ENCODE peak calls at places on chromosomes 6 and 20, in ten cellular contexts. One of them, this sample, is unnamed.

GRCh38 chr6:7445076-7445475 is 55.5 kb downstream of the RIOK1 start:
- DNase-seq in progenitor cell of endocrine pancreas: no peak
- DNase-seq in Calu3: no peak
- DNase-seq in AG04449: no peak
- DNase-seq in tibial nerve: no peak
- DNase-seq in GM12865: no peak
- DNase-seq in neural crest cell: no peak
- DNase-seq in lower leg skin: no peak
- DNase-seq in endodermal cell: no peak
- DNase-seq in astrocyte of the spinal cord: peak; percentile 28
- DNase-seq in this sample: peak; percentile 10

GRCh38 chr6:92892626-92893025 is 526.7 kb downstream of the EPHA7 start:
- DNase-seq in astrocyte of the spinal cord: no peak
- DNase-seq in neural crest cell: no peak
- DNase-seq in lower leg skin: no peak
- DNase-seq in Calu3: no peak
- DNase-seq in endodermal cell: no peak
- DNase-seq in tibial nerve: no peak
- DNase-seq in progenitor cell of endocrine pancreas: no peak
- DNase-seq in GM12865: no peak
- DNase-seq in AG04449: no peak
- DNase-seq in this sample: no peak

GRCh38 chr20:58698741-58699141 is 6.1 kb downstream of the NPEPL1 start:
- DNase-seq in neural crest cell: no peak
- DNase-seq in GM12865: no peak
- DNase-seq in Calu3: no peak
- DNase-seq in progenitor cell of endocrine pancreas: no peak
- DNase-seq in astrocyte of the spinal cord: no peak
- DNase-seq in endodermal cell: peak; percentile 23
- DNase-seq in AG04449: no peak
- DNase-seq in lower leg skin: peak; percentile 82
- DNase-seq in tibial nerve: no peak
- DNase-seq in this sample: no peak

GRCh38 chr6:22413681-22414305 is 117.0 kb upstream of the PRL start:
- DNase-seq in progenitor cell of endocrine pancreas: no peak
- DNase-seq in astrocyte of the spinal cord: peak; percentile 22
- DNase-seq in AG04449: peak; percentile 9
- DNase-seq in GM12865: no peak
- DNase-seq in endodermal cell: no peak
- DNase-seq in lower leg skin: no peak
- DNase-seq in tibial nerve: no peak
- DNase-seq in neural crest cell: no peak
- DNase-seq in Calu3: no peak
- DNase-seq in this sample: peak; percentile 43

GRCh38 chr6:167995302-167995701 is 2.2 kb upstream of the KIF25 start:
- DNase-seq in AG04449: no peak
- DNase-seq in endodermal cell: no peak
- DNase-seq in neural crest cell: no peak
- DNase-seq in astrocyte of the spinal cord: no peak
- DNase-seq in GM12865: no peak
- DNase-seq in Calu3: no peak
- DNase-seq in progenitor cell of endocrine pancreas: no peak
- DNase-seq in lower leg skin: peak; percentile 66
- DNase-seq in tibial nerve: no peak
- DNase-seq in this sample: no peak

GRCh38 chr20:1332749-1333300 is 3.9 kb upstream of the SDCBP2 start:
- DNase-seq in lower leg skin: peak; percentile 61
- DNase-seq in tibial nerve: no peak
- DNase-seq in endodermal cell: peak; percentile 13
- DNase-seq in GM12865: no peak
- DNase-seq in AG04449: no peak
- DNase-seq in astrocyte of the spinal cord: no peak
- DNase-seq in Calu3: no peak
- DNase-seq in progenitor cell of endocrine pancreas: no peak
- DNase-seq in neural crest cell: no peak
- DNase-seq in this sample: no peak

GRCh38 chr6:150514806-150515362 is 84.8 kb upstream of the PLEKHG1 start:
- DNase-seq in progenitor cell of endocrine pancreas: no peak
- DNase-seq in Calu3: peak; percentile 3
- DNase-seq in neural crest cell: no peak
- DNase-seq in astrocyte of the spinal cord: no peak
- DNase-seq in lower leg skin: no peak
- DNase-seq in endodermal cell: no peak
- DNase-seq in GM12865: no peak
- DNase-seq in AG04449: no peak
- DNase-seq in tibial nerve: no peak
- DNase-seq in this sample: no peak

GRCh38 chr6:134372603-134373281 is 54.8 kb upstream of the SGK1 start:
- DNase-seq in tibial nerve: peak; percentile 71
- DNase-seq in GM12865: no peak
- DNase-seq in neural crest cell: no peak
- DNase-seq in AG04449: no peak
- DNase-seq in Calu3: no peak
- DNase-seq in endodermal cell: no peak
- DNase-seq in progenitor cell of endocrine pancreas: no peak
- DNase-seq in lower leg skin: no peak
- DNase-seq in astrocyte of the spinal cord: peak; percentile 64
- DNase-seq in this sample: peak; percentile 93

GRCh38 chr6:40950986-40951730 is 87.9 kb downstream of the UNC5CL start:
- DNase-seq in GM12865: no peak
- DNase-seq in astrocyte of the spinal cord: peak; percentile 61
- DNase-seq in endodermal cell: peak; percentile 79
- DNase-seq in Calu3: no peak
- DNase-seq in neural crest cell: no peak
- DNase-seq in lower leg skin: no peak
- DNase-seq in AG04449: no peak
- DNase-seq in progenitor cell of endocrine pancreas: no peak
- DNase-seq in tibial nerve: no peak
- DNase-seq in this sample: peak; percentile 27

GRCh38 chr6:40954446-40955180 is 84.4 kb downstream of the UNC5CL start:
- DNase-seq in progenitor cell of endocrine pancreas: no peak
- DNase-seq in GM12865: no peak
- DNase-seq in Calu3: no peak
- DNase-seq in astrocyte of the spinal cord: no peak
- DNase-seq in AG04449: no peak
- DNase-seq in endodermal cell: no peak
- DNase-seq in lower leg skin: no peak
- DNase-seq in tibial nerve: no peak
- DNase-seq in neural crest cell: no peak
- DNase-seq in this sample: no peak

GRCh38 chr6:40956871-40957270 is 82.2 kb downstream of the UNC5CL start:
- DNase-seq in endodermal cell: no peak
- DNase-seq in progenitor cell of endocrine pancreas: no peak
- DNase-seq in Calu3: no peak
- DNase-seq in GM12865: no peak
- DNase-seq in tibial nerve: no peak
- DNase-seq in lower leg skin: no peak
- DNase-seq in neural crest cell: no peak
- DNase-seq in AG04449: no peak
- DNase-seq in astrocyte of the spinal cord: no peak
- DNase-seq in this sample: peak; percentile 9

GRCh38 chr6:40955181-40955550 is 83.9 kb downstream of the UNC5CL start:
- DNase-seq in tibial nerve: no peak
- DNase-seq in progenitor cell of endocrine pancreas: no peak
- DNase-seq in Calu3: no peak
- DNase-seq in lower leg skin: no peak
- DNase-seq in neural crest cell: no peak
- DNase-seq in astrocyte of the spinal cord: no peak
- DNase-seq in endodermal cell: no peak
- DNase-seq in AG04449: no peak
- DNase-seq in GM12865: no peak
- DNase-seq in this sample: no peak

GRCh38 chr6:40953486-40953885 is 85.5 kb downstream of the UNC5CL start:
- DNase-seq in AG04449: no peak
- DNase-seq in neural crest cell: no peak
- DNase-seq in tibial nerve: no peak
- DNase-seq in Calu3: no peak
- DNase-seq in lower leg skin: no peak
- DNase-seq in GM12865: no peak
- DNase-seq in progenitor cell of endocrine pancreas: no peak
- DNase-seq in astrocyte of the spinal cord: no peak
- DNase-seq in endodermal cell: no peak
- DNase-seq in this sample: peak; percentile 25
- TF ChIP-seq CTCF in AG04449: no peak
- TF ChIP-seq CTCF in neural crest cell: no peak
- TF ChIP-seq CTCF in tibial nerve: no peak
- TF ChIP-seq CTCF in Calu3: no peak
- TF ChIP-seq CTCF in lower leg skin: no peak
- TF ChIP-seq CTCF in GM12865: no peak
- TF ChIP-seq CTCF in progenitor cell of endocrine pancreas: no peak
- TF ChIP-seq CTCF in astrocyte of the spinal cord: no peak
- TF ChIP-seq CTCF in endodermal cell: no peak
- TF ChIP-seq CTCF in this sample: no peak

DNA sequence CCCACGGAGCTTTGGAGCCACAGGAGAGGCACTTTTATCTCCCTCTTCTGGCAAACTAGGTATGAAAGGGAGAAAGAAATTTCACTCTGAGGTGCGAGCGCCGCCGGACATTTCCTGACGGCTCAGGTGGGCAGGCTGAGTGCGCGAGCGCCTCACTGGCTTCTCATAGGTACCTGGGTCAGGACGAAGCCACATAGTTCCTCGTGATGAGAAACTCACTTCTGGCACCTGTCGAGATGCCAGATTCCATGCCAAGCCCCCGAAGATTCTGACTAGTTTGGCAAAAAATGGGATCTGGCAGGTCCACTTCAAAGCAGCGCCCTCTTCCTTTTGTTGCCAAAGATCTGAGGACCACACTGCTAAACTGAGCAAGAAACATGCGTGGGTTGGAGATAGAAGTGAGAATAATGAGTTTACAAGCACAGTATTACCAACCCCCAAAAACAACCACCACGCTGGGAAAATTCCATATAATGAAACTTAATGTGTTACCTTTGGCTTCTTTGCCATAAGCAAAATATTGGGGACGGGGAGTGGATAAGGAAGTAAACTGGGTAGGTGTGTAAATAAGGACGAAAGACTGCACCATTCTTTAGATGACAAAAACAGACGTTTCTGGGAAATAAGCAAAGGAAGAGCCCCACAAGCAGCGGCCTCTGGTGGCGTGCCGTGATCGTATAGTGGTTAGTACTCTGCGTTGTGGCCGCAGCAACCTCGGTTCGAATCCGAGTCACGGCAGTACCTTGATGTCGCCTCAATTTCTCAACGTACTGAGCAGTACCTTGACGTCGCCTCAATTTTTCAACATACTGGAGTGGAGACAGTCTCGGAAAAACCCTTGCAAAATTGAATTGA is 89.8 kb upstream of the PRSS16 start:
- DNase-seq in endodermal cell: peak; percentile 86
- DNase-seq in AG04449: peak; percentile 40
- DNase-seq in neural crest cell: no peak
- DNase-seq in tibial nerve: peak; percentile 73
- DNase-seq in GM12865: peak; percentile 88
- DNase-seq in lower leg skin: peak; percentile 93
- DNase-seq in progenitor cell of endocrine pancreas: no peak
- DNase-seq in Calu3: peak; percentile 79
- DNase-seq in astrocyte of the spinal cord: peak; percentile 50
- DNase-seq in this sample: peak; percentile 73
- TF ChIP-seq CTCF in endodermal cell: peak; percentile 71
- TF ChIP-seq CTCF in AG04449: peak; percentile 50
- TF ChIP-seq CTCF in neural crest cell: peak; percentile 66
- TF ChIP-seq CTCF in tibial nerve: peak; percentile 57
- TF ChIP-seq CTCF in GM12865: peak; percentile 53
- TF ChIP-seq CTCF in lower leg skin: no peak
- TF ChIP-seq CTCF in progenitor cell of endocrine pancreas: peak; percentile 51
- TF ChIP-seq CTCF in Calu3: peak; percentile 51
- TF ChIP-seq CTCF in astrocyte of the spinal cord: peak; percentile 61
- TF ChIP-seq CTCF in this sample: peak; percentile 58

GRCh38 chr20:16411361-16411760 is 161.9 kb downstream of the KIF16B start:
- DNase-seq in Calu3: no peak
- DNase-seq in GM12865: no peak
- DNase-seq in AG04449: no peak
- DNase-seq in endodermal cell: no peak
- DNase-seq in progenitor cell of endocrine pancreas: no peak
- DNase-seq in astrocyte of the spinal cord: no peak
- DNase-seq in tibial nerve: no peak
- DNase-seq in lower leg skin: no peak
- DNase-seq in neural crest cell: no peak
- DNase-seq in this sample: no peak

GRCh38 chr20:16419138-16419715 is 154.0 kb downstream of the KIF16B start:
- DNase-seq in endodermal cell: no peak
- DNase-seq in tibial nerve: no peak
- DNase-seq in neural crest cell: no peak
- DNase-seq in Calu3: no peak
- DNase-seq in astrocyte of the spinal cord: no peak
- DNase-seq in lower leg skin: no peak
- DNase-seq in GM12865: no peak
- DNase-seq in AG04449: no peak
- DNase-seq in progenitor cell of endocrine pancreas: no peak
- DNase-seq in this sample: no peak

GRCh38 chr20:16412896-16413295 is 160.4 kb downstream of the KIF16B start:
- DNase-seq in neural crest cell: no peak
- DNase-seq in lower leg skin: no peak
- DNase-seq in GM12865: no peak
- DNase-seq in tibial nerve: no peak
- DNase-seq in Calu3: no peak
- DNase-seq in astrocyte of the spinal cord: no peak
- DNase-seq in progenitor cell of endocrine pancreas: no peak
- DNase-seq in AG04449: no peak
- DNase-seq in endodermal cell: no peak
- DNase-seq in this sample: peak; percentile 13

GRCh38 chr20:16417001-16417400 is 156.2 kb downstream of the KIF16B start:
- DNase-seq in AG04449: no peak
- DNase-seq in GM12865: no peak
- DNase-seq in lower leg skin: no peak
- DNase-seq in astrocyte of the spinal cord: no peak
- DNase-seq in neural crest cell: no peak
- DNase-seq in endodermal cell: no peak
- DNase-seq in tibial nerve: no peak
- DNase-seq in progenitor cell of endocrine pancreas: no peak
- DNase-seq in Calu3: peak; percentile 1
- DNase-seq in this sample: no peak

GRCh38 chr20:16415079-16415478 is 158.2 kb downstream of the KIF16B start:
- DNase-seq in GM12865: no peak
- DNase-seq in AG04449: no peak
- DNase-seq in tibial nerve: no peak
- DNase-seq in neural crest cell: no peak
- DNase-seq in Calu3: no peak
- DNase-seq in lower leg skin: no peak
- DNase-seq in astrocyte of the spinal cord: no peak
- DNase-seq in endodermal cell: no peak
- DNase-seq in progenitor cell of endocrine pancreas: no peak
- DNase-seq in this sample: peak; percentile 29
- TF ChIP-seq CTCF in GM12865: no peak
- TF ChIP-seq CTCF in AG04449: no peak
- TF ChIP-seq CTCF in tibial nerve: no peak
- TF ChIP-seq CTCF in neural crest cell: no peak
- TF ChIP-seq CTCF in Calu3: no peak
- TF ChIP-seq CTCF in lower leg skin: no peak
- TF ChIP-seq CTCF in astrocyte of the spinal cord: no peak
- TF ChIP-seq CTCF in endodermal cell: no peak
- TF ChIP-seq CTCF in progenitor cell of endocrine pancreas: no peak
- TF ChIP-seq CTCF in this sample: no peak

DNA sequence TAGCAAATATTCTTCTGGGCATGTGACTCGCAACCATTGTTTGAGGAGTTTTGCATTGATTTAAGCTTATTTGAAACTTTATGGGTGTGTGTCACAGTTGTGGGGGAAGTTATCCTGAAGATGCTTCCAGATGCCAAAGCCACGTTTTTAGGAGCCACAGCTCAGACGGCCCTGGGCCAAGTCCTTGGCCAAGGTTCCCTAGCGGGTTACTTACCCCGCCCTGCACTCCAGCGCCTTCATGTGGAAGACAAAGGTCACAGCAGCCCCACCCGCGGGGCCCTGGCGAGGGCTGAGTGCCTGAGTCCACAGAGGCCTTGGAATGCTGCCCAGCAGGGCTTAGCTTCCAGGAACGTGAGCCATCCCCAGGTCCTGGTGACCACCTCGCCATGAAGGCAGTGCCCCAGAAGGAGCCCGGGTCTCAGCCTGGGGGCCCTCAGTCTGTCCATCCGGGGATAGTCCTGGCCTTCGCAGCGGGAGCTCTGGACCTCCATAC is 308.3 kb downstream of the CDH4 start:
- DNase-seq in progenitor cell of endocrine pancreas: no peak
- DNase-seq in astrocyte of the spinal cord: peak; percentile 52
- DNase-seq in Calu3: no peak
- DNase-seq in endodermal cell: peak; percentile 91
- DNase-seq in neural crest cell: no peak
- DNase-seq in tibial nerve: no peak
- DNase-seq in GM12865: no peak
- DNase-seq in lower leg skin: no peak
- DNase-seq in AG04449: no peak
- DNase-seq in this sample: peak; percentile 64
- TF ChIP-seq CTCF in progenitor cell of endocrine pancreas: no peak
- TF ChIP-seq CTCF in astrocyte of the spinal cord: peak; percentile 33
- TF ChIP-seq CTCF in Calu3: no peak
- TF ChIP-seq CTCF in endodermal cell: peak; percentile 77
- TF ChIP-seq CTCF in neural crest cell: no peak
- TF ChIP-seq CTCF in tibial nerve: no peak
- TF ChIP-seq CTCF in GM12865: no peak
- TF ChIP-seq CTCF in lower leg skin: no peak
- TF ChIP-seq CTCF in AG04449: no peak
- TF ChIP-seq CTCF in this sample: peak; percentile 31

This sample was measured in fibroblast of the aortic adventitia.